ENCODE peak calls at places on chromosomes 3 and 15, in ten cellular contexts. B is transverse colon; P is CD4-positive, CD25-positive, alpha-beta regulatory T cell; I is WERI-Rb-1; Q is prostate gland; A is endothelial cell of umbilical vein; O is right cardiac atrium; U is left ventricle myocardium inferior; F is Peyer's patch; H is GM12865. R is an unnamed sample.

GRCh38 chr3:163273694-163274093 is 1777.1 kb downstream of the OTOL1 start:
- DNase-seq in F (no peak), P (no peak), A (no peak), O (no peak), U (no peak), H (no peak), Q (no peak), I (no peak), B (no peak), R (no peak)

GRCh38 chr3:186143280-186143679 is 34.4 kb upstream of the ETV5 start:
- DNase-seq in P (no peak), O (no peak), I (no peak), H (no peak), Q (no peak), U (no peak), F (no peak), B (no peak), A (no peak), R (no peak)

GRCh38 chr3:168865022-168865551 is 769.4 kb upstream of the GOLIM4 start:
- DNase-seq in P (no peak), F (no peak), H (peak), I (no peak), Q (no peak), B (no peak), O (no peak), U (no peak), A (peak), R (no peak)

GRCh38 chr15:25510146-25510545 is 71.3 kb upstream of the UBE3A start:
- DNase-seq in Q (no peak), F (no peak), P (no peak), U (no peak), O (no peak), A (no peak), H (no peak), I (no peak), B (no peak), R (no peak)

GRCh38 chr3:111729087-111729846 is 129.8 kb upstream of the PHLDB2 start:
- DNase-seq in O (peak), A (peak), P (no peak), I (peak), F (peak), Q (no peak), U (peak), B (no peak), H (no peak), R (peak)

GRCh38 chr3:47534021-47534454 is 20.5 kb upstream of the ELP6 start:
- DNase-seq in A (no peak), B (no peak), Q (no peak), U (no peak), P (no peak), F (no peak), I (no peak), H (no peak), O (no peak), R (no peak)

GRCh38 chr3:62600033-62600432 is 226.7 kb upstream of the FEZF2 start:
- DNase-seq in F (no peak), O (no peak), Q (no peak), A (no peak), U (no peak), I (no peak), H (no peak), B (no peak), P (no peak), R (no peak)

GRCh38 chr3:72907131-72907697 is 19.4 kb downstream of the GXYLT2 start:
- DNase-seq in Q (no peak), A (no peak), F (no peak), O (no peak), B (no peak), H (no peak), P (no peak), I (no peak), U (no peak), R (peak)

GRCh38 chr3:103629391-103629790 is 1194.6 kb downstream of the ZPLD1 start:
- DNase-seq in B (no peak), I (no peak), O (no peak), U (no peak), P (no peak), Q (no peak), F (no peak), H (no peak), A (no peak), R (no peak)

GRCh38 chr3:108755686-108756085 is 1.5 kb downstream of the RETNLB start:
- DNase-seq in F (no peak), H (peak), U (no peak), O (no peak), P (no peak), A (no peak), Q (no peak), I (no peak), B (no peak), R (no peak)

GRCh38 chr3:43620953-43621405 is 832 bp downstream of the ANO10 start:
- DNase-seq in Q (no peak), P (peak), B (no peak), U (no peak), F (no peak), H (no peak), A (peak), O (no peak), I (peak), R (no peak)

GRCh38 chr15:99556010-99556409 is 9.8 kb upstream of the MEF2A start:
- DNase-seq in F (no peak), B (no peak), U (no peak), A (no peak), O (no peak), I (no peak), H (no peak), P (no peak), Q (no peak), R (no peak)

GRCh38 chr15:86756688-86757087 is 677.0 kb downstream of the AGBL1 start:
- DNase-seq in Q (no peak), F (no peak), H (no peak), P (no peak), A (no peak), I (no peak), B (no peak), O (no peak), U (no peak), R (no peak)

GRCh38 chr3:127238602-127239001 is 45.7 kb downstream of the PRR23E start:
- DNase-seq in O (no peak), F (no peak), I (no peak), Q (no peak), A (no peak), B (no peak), U (no peak), H (no peak), P (no peak), R (no peak)

GRCh38 chr3:50264389-50264963 is 4.5 kb upstream of the SEMA3B start:
- DNase-seq in P (no peak), O (peak), Q (peak), A (peak), U (peak), B (peak), I (peak), H (no peak), F (peak), R (peak)

GRCh38 chr15:26838742-26839460 is 28.0 kb upstream of the GABRA5 start:
- DNase-seq in F (no peak), B (no peak), P (no peak), U (no peak), A (no peak), H (no peak), Q (no peak), I (peak), O (peak), R (no peak)

GRCh38 chr3:85576091-85576690 is 617.4 kb downstream of the CADM2 start:
- DNase-seq in A (peak), U (no peak), Q (no peak), P (peak), H (peak), B (peak), O (peak), F (peak), I (peak), R (no peak)

GRCh38 chr3:100045696-100046095 is 68.6 kb downstream of the FILIP1L start:
- DNase-seq in F (peak), U (peak), H (no peak), B (peak), A (no peak), I (no peak), O (peak), P (no peak), Q (no peak), R (peak)

GRCh38 chr3:168162172-168162571 is 66.4 kb upstream of the GOLIM4 start:
- DNase-seq in P (no peak), Q (peak), O (no peak), B (no peak), A (no peak), F (no peak), I (no peak), H (no peak), U (no peak), R (no peak)

GRCh38 chr3:126208618-126209256 is 28.4 kb upstream of the ALDH1L1 start:
- DNase-seq in F (peak), O (peak), Q (peak), I (no peak), A (peak), H (no peak), B (peak), P (no peak), U (peak), R (peak)

GRCh38 chr3:146125946-146126345 is 35.0 kb downstream of the PLOD2 start:
- DNase-seq in I (no peak), H (no peak), P (no peak), A (peak), O (no peak), U (no peak), F (no peak), B (no peak), Q (no peak), R (peak)

GRCh38 chr3:109336272-109336957 is 931 bp downstream of the DPPA4 start:
- DNase-seq in F (no peak), P (no peak), I (no peak), H (no peak), Q (no peak), B (no peak), A (no peak), O (no peak), U (no peak), R (no peak)

GRCh38 chr15:74978503-74978902 is 16.9 kb upstream of the SCAMP5 start:
- DNase-seq in Q (no peak), U (no peak), P (no peak), B (no peak), I (no peak), H (no peak), F (no peak), O (no peak), A (no peak), R (no peak)

GRCh38 chr15:49424954-49425353 is 1.9 kb downstream of the FGF7 start:
- DNase-seq in A (no peak), U (no peak), I (no peak), F (no peak), Q (no peak), B (no peak), O (no peak), H (no peak), P (no peak), R (no peak)

GRCh38 chr3:121818578-121818977 is 16.3 kb downstream of the IQCB1 start:
- DNase-seq in O (no peak), B (no peak), Q (no peak), U (no peak), P (no peak), A (no peak), H (no peak), F (no peak), I (no peak), R (no peak)

GRCh38 chr3:71784914-71785593 is at the start of gene PROK2:
- DNase-seq in H (peak), P (no peak), Q (no peak), I (peak), F (no peak), U (no peak), B (no peak), O (peak), A (no peak), R (no peak)
- H3K4me3 ChIP-seq in H (no peak), P (peak), Q (no peak), I (peak), F (peak), U (peak), B (no peak), O (peak), A (no peak), R (peak)

GRCh38 chr15:55499158-55499557 is 8.9 kb downstream of the DNAAF4 start:
- DNase-seq in H (peak), P (no peak), I (no peak), B (no peak), F (no peak), A (no peak), O (no peak), Q (no peak), U (no peak), R (no peak)
- H3K4me3 ChIP-seq in H (no peak), P (peak), I (no peak), B (no peak), F (no peak), A (no peak), O (no peak), Q (no peak), U (no peak), R (no peak)

GRCh38 chr15:85579011-85579701 is 198.8 kb downstream of the AKAP13 start:
- DNase-seq in U (peak), P (no peak), Q (no peak), H (no peak), O (peak), F (peak), A (peak), I (peak), B (peak), R (no peak)

GRCh38 chr15:85582076-85582718 is 201.8 kb downstream of the AKAP13 start:
- DNase-seq in A (peak), O (no peak), H (peak), U (no peak), I (no peak), F (peak), P (peak), B (peak), Q (no peak), R (no peak)

GRCh38 chr15:85581495-85581894 is 201.1 kb downstream of the AKAP13 start:
- DNase-seq in B (peak), H (peak), A (no peak), F (peak), I (no peak), U (peak), Q (no peak), P (peak), O (peak), R (no peak)

GRCh38 chr15:85580914-85581313 is 200.5 kb downstream of the AKAP13 start:
- DNase-seq in P (peak), O (peak), H (peak), B (peak), F (peak), I (no peak), A (no peak), U (no peak), Q (no peak), R (no peak)

GRCh38 chr15:85579957-85580694 is 199.7 kb downstream of the AKAP13 start:
- DNase-seq in Q (no peak), U (peak), B (peak), O (peak), A (no peak), H (no peak), P (no peak), F (peak), I (no peak), R (no peak)
- H3K4me3 ChIP-seq in Q (no peak), U (peak), B (no peak), O (peak), A (no peak), H (no peak), P (peak), F (peak), I (no peak), R (no peak)

GRCh38 chr3:15646924-15647511 is 45.5 kb downstream of the BTD start:
- DNase-seq in Q (no peak), P (no peak), B (no peak), A (peak), I (no peak), O (no peak), U (peak), H (peak), F (no peak), R (peak)

GRCh38 chr3:15645246-15645645 is 43.7 kb downstream of the BTD start:
- DNase-seq in P (no peak), U (no peak), A (peak), Q (no peak), H (no peak), F (no peak), B (no peak), O (no peak), I (no peak), R (no peak)

GRCh38 chr3:15649341-15649740 is 47.8 kb downstream of the BTD start:
- DNase-seq in P (no peak), A (no peak), I (no peak), H (no peak), Q (no peak), B (no peak), O (no peak), U (no peak), F (no peak), R (no peak)

GRCh38 chr3:15647629-15648167 is 46.2 kb downstream of the BTD start:
- DNase-seq in P (peak), A (peak), O (no peak), U (no peak), B (peak), F (peak), Q (no peak), H (peak), I (no peak), R (peak)

DNA sequence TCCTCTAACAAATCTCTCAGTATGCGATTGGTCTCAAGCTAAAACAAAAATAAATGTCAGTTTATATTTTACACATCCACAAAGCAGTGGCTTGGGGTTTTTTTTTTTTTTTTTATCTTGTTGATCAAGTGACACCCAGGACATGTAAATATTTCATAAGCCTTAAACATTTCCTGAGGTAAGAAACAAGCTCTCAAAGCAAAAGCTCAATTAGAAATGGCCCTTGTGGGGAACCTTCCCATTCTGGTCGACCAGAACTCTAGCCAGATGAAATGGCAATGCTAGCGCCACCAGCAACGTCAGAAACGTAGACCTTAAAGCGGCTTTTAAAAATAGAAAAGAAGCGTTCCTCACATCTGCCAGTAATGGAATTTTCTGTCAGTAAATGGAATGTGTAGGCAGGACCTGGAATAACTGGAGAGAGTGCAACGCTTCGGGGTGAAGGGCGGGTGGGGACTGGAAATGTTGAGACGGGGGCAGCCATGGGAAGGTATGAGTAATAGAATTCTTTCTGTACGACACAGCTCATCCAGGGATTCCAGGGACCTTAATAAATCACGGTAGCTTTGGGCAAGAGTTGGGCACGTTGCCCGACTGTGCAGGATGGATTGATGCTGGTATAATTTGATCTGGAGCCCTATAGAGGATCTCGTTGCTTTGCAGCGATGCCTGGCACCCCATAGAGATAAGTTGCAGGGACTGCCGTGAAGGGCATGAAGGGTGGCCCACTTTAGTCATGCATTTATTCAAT is 44.4 kb downstream of the BTD start:
- DNase-seq in F (no peak), P (no peak), H (no peak), A (peak), U (no peak), O (no peak), B (no peak), Q (no peak), I (no peak), R (peak)
- H3K4me3 ChIP-seq in F (no peak), P (no peak), H (no peak), A (no peak), U (no peak), O (no peak), B (no peak), Q (no peak), I (no peak), R (no peak)

R was measured in skeletal muscle cell.